ENCODE peak calls at places on chromosome 4, in ten cellular contexts. One of them, this sample, is unnamed.

GRCh38 chr4:10879411-10880110 is 195.0 kb upstream of the CLNK start:
- DNase-seq in neuronal stem cell: no peak
- DNase-seq in astrocyte of the spinal cord: peak; percentile 53
- DNase-seq in BJ: no peak
- DNase-seq in hepatocyte: peak; percentile 11
- DNase-seq in psoas muscle: no peak
- DNase-seq in Peyer's patch: peak; percentile 49
- DNase-seq in heart left ventricle: no peak
- DNase-seq in breast epithelium: no peak
- DNase-seq in prostate gland: no peak
- DNase-seq in this sample: no peak

GRCh38 chr4:74628808-74629616 is 165.3 kb downstream of the BTC start:
- DNase-seq in BJ: no peak
- DNase-seq in astrocyte of the spinal cord: no peak
- DNase-seq in hepatocyte: peak; percentile 51
- DNase-seq in heart left ventricle: no peak
- DNase-seq in prostate gland: no peak
- DNase-seq in psoas muscle: no peak
- DNase-seq in breast epithelium: no peak
- DNase-seq in neuronal stem cell: no peak
- DNase-seq in Peyer's patch: peak; percentile 52
- DNase-seq in this sample: no peak

GRCh38 chr4:165872443-165873297 is at the start of gene TLL1:
- DNase-seq in heart left ventricle: peak; percentile 28
- DNase-seq in BJ: no peak
- DNase-seq in astrocyte of the spinal cord: peak; percentile 38
- DNase-seq in neuronal stem cell: no peak
- DNase-seq in hepatocyte: peak; percentile 37
- DNase-seq in psoas muscle: no peak
- DNase-seq in Peyer's patch: peak; percentile 51
- DNase-seq in prostate gland: peak; percentile 5
- DNase-seq in breast epithelium: no peak
- DNase-seq in this sample: no peak

GRCh38 chr4:144564358-144564757 is 81.6 kb upstream of the HHIP start:
- DNase-seq in hepatocyte: no peak
- DNase-seq in BJ: no peak
- DNase-seq in Peyer's patch: no peak
- DNase-seq in heart left ventricle: no peak
- DNase-seq in neuronal stem cell: no peak
- DNase-seq in prostate gland: no peak
- DNase-seq in astrocyte of the spinal cord: no peak
- DNase-seq in psoas muscle: no peak
- DNase-seq in breast epithelium: no peak
- DNase-seq in this sample: no peak

GRCh38 chr4:133394971-133395627 is 246.0 kb downstream of the PCDH10 start:
- DNase-seq in breast epithelium: no peak
- DNase-seq in hepatocyte: no peak
- DNase-seq in BJ: no peak
- DNase-seq in neuronal stem cell: no peak
- DNase-seq in prostate gland: no peak
- DNase-seq in heart left ventricle: no peak
- DNase-seq in Peyer's patch: no peak
- DNase-seq in psoas muscle: no peak
- DNase-seq in astrocyte of the spinal cord: no peak
- DNase-seq in this sample: no peak

GRCh38 chr4:19651481-19651880 is 600.2 kb upstream of the SLIT2 start:
- DNase-seq in Peyer's patch: no peak
- DNase-seq in astrocyte of the spinal cord: no peak
- DNase-seq in BJ: no peak
- DNase-seq in heart left ventricle: no peak
- DNase-seq in hepatocyte: no peak
- DNase-seq in prostate gland: no peak
- DNase-seq in psoas muscle: no peak
- DNase-seq in breast epithelium: no peak
- DNase-seq in neuronal stem cell: no peak
- DNase-seq in this sample: no peak

GRCh38 chr4:128590773-128591172 is 218.7 kb upstream of the JADE1 start:
- DNase-seq in neuronal stem cell: no peak
- DNase-seq in astrocyte of the spinal cord: peak; percentile 36
- DNase-seq in psoas muscle: peak; percentile 78
- DNase-seq in Peyer's patch: no peak
- DNase-seq in heart left ventricle: peak; percentile 35
- DNase-seq in hepatocyte: no peak
- DNase-seq in breast epithelium: no peak
- DNase-seq in prostate gland: no peak
- DNase-seq in BJ: no peak
- DNase-seq in this sample: no peak

GRCh38 chr4:164931551-164932324 is 45.7 kb downstream of the TRIM61 start:
- DNase-seq in heart left ventricle: no peak
- DNase-seq in hepatocyte: no peak
- DNase-seq in BJ: no peak
- DNase-seq in Peyer's patch: no peak
- DNase-seq in prostate gland: no peak
- DNase-seq in neuronal stem cell: no peak
- DNase-seq in breast epithelium: no peak
- DNase-seq in psoas muscle: no peak
- DNase-seq in astrocyte of the spinal cord: no peak
- DNase-seq in this sample: no peak

GRCh38 chr4:181291615-181292014 is 951.6 kb upstream of the TENM3 start:
- DNase-seq in hepatocyte: no peak
- DNase-seq in heart left ventricle: no peak
- DNase-seq in breast epithelium: no peak
- DNase-seq in neuronal stem cell: no peak
- DNase-seq in Peyer's patch: no peak
- DNase-seq in psoas muscle: no peak
- DNase-seq in BJ: no peak
- DNase-seq in astrocyte of the spinal cord: no peak
- DNase-seq in prostate gland: no peak
- DNase-seq in this sample: no peak
- H3K4me3 ChIP-seq in hepatocyte: no peak overlapping the region
- H3K4me3 ChIP-seq in heart left ventricle: no peak overlapping the region
- H3K4me3 ChIP-seq in breast epithelium: no peak overlapping the region
- H3K4me3 ChIP-seq in neuronal stem cell: no peak overlapping the region
- H3K4me3 ChIP-seq in Peyer's patch: no peak overlapping the region
- H3K4me3 ChIP-seq in psoas muscle: no peak overlapping the region
- H3K4me3 ChIP-seq in BJ: no peak overlapping the region
- H3K4me3 ChIP-seq in astrocyte of the spinal cord: no peak overlapping the region
- H3K4me3 ChIP-seq in prostate gland: no peak overlapping the region
- H3K4me3 ChIP-seq in this sample: no peak overlapping the region

GRCh38 chr4:169436734-169437133 is 166.0 kb upstream of the SH3RF1 start:
- DNase-seq in heart left ventricle: no peak
- DNase-seq in astrocyte of the spinal cord: no peak
- DNase-seq in BJ: no peak
- DNase-seq in psoas muscle: no peak
- DNase-seq in breast epithelium: no peak
- DNase-seq in neuronal stem cell: no peak
- DNase-seq in prostate gland: no peak
- DNase-seq in Peyer's patch: no peak
- DNase-seq in hepatocyte: no peak
- DNase-seq in this sample: no peak

GRCh38 chr4:169439244-169439643 is 168.5 kb upstream of the SH3RF1 start:
- DNase-seq in psoas muscle: no peak
- DNase-seq in neuronal stem cell: no peak
- DNase-seq in hepatocyte: no peak
- DNase-seq in heart left ventricle: no peak
- DNase-seq in Peyer's patch: no peak
- DNase-seq in BJ: no peak
- DNase-seq in prostate gland: no peak
- DNase-seq in breast epithelium: no peak
- DNase-seq in astrocyte of the spinal cord: peak; percentile 64
- DNase-seq in this sample: no peak

GRCh38 chr4:169440446-169440845 is 169.7 kb upstream of the SH3RF1 start:
- DNase-seq in psoas muscle: no peak
- DNase-seq in prostate gland: no peak
- DNase-seq in astrocyte of the spinal cord: peak; percentile 75
- DNase-seq in neuronal stem cell: no peak
- DNase-seq in breast epithelium: no peak
- DNase-seq in BJ: no peak
- DNase-seq in heart left ventricle: peak; percentile 28
- DNase-seq in Peyer's patch: no peak
- DNase-seq in hepatocyte: no peak
- DNase-seq in this sample: no peak

GRCh38 chr4:169438057-169438480 is 167.3 kb upstream of the SH3RF1 start:
- DNase-seq in breast epithelium: no peak
- DNase-seq in heart left ventricle: no peak
- DNase-seq in Peyer's patch: no peak
- DNase-seq in psoas muscle: no peak
- DNase-seq in astrocyte of the spinal cord: no peak
- DNase-seq in hepatocyte: peak; percentile 20
- DNase-seq in prostate gland: no peak
- DNase-seq in BJ: no peak
- DNase-seq in neuronal stem cell: no peak
- DNase-seq in this sample: peak; percentile 39

DNA sequence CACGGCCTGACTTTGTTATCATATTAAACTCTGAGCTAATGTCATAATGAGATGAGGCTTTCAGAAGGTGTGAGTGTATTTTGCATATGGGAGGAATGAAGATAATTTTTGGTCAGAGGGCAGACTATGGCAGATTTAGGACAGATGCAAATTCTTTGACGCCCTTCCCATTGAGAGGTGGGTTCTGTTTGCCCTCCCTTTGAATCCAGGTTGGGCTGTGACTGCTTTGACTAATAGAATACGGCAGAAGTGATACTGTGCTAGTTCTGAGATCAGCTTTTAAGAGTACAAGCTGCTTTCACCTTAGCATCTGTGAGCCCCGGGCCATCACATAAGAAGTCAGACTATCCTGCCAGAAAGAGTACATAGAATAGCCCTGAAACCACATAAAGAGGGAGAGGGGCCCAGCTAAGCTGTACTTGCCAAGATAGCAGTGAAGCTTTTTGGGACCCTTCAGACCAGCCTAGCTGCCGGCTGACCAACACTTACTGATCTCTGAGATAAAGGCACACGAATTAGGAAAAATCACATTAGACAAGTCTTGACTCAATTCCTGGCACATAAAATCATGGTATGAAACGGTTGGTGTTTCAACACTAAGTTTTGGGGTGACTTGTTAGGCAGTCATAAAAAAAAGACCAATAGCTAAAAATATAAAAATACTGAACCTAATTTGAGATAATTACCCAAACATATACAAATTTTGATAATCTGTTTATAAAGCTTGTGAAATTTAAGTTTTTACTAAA is 166.7 kb upstream of the SH3RF1 start:
- DNase-seq in neuronal stem cell: no peak
- DNase-seq in Peyer's patch: no peak
- DNase-seq in heart left ventricle: no peak
- DNase-seq in psoas muscle: no peak
- DNase-seq in hepatocyte: no peak
- DNase-seq in astrocyte of the spinal cord: no peak
- DNase-seq in breast epithelium: no peak
- DNase-seq in prostate gland: no peak
- DNase-seq in BJ: no peak
- DNase-seq in this sample: peak; percentile 70
- H3K4me3 ChIP-seq in neuronal stem cell: no peak overlapping the region
- H3K4me3 ChIP-seq in Peyer's patch: no peak overlapping the region
- H3K4me3 ChIP-seq in heart left ventricle: no peak overlapping the region
- H3K4me3 ChIP-seq in psoas muscle: no peak overlapping the region
- H3K4me3 ChIP-seq in hepatocyte: no peak overlapping the region
- H3K4me3 ChIP-seq in astrocyte of the spinal cord: no peak overlapping the region
- H3K4me3 ChIP-seq in breast epithelium: no peak overlapping the region
- H3K4me3 ChIP-seq in prostate gland: no peak overlapping the region
- H3K4me3 ChIP-seq in BJ: no peak overlapping the region
- H3K4me3 ChIP-seq in this sample: peak overlapping the region; percentile 31

GRCh38 chr4:122921971-122922876 is at the start of gene NUDT6:
- DNase-seq in breast epithelium: peak; percentile 54
- DNase-seq in psoas muscle: peak; percentile 75
- DNase-seq in prostate gland: peak; percentile 31
- DNase-seq in hepatocyte: peak; percentile 63
- DNase-seq in neuronal stem cell: peak; percentile 60
- DNase-seq in astrocyte of the spinal cord: peak; percentile 73
- DNase-seq in Peyer's patch: peak; percentile 71
- DNase-seq in heart left ventricle: peak; percentile 70
- DNase-seq in BJ: no peak
- DNase-seq in this sample: peak; percentile 83

GRCh38 chr4:122920473-122920872 is 1.9 kb downstream of the NUDT6 start:
- DNase-seq in breast epithelium: no peak
- DNase-seq in Peyer's patch: no peak
- DNase-seq in neuronal stem cell: no peak
- DNase-seq in BJ: no peak
- DNase-seq in psoas muscle: no peak
- DNase-seq in hepatocyte: no peak
- DNase-seq in astrocyte of the spinal cord: no peak
- DNase-seq in heart left ventricle: no peak
- DNase-seq in prostate gland: no peak
- DNase-seq in this sample: no peak

GRCh38 chr4:122922877-122923511 is 597 bp upstream of the NUDT6 start:
- DNase-seq in heart left ventricle: peak; percentile 83
- DNase-seq in breast epithelium: peak; percentile 74
- DNase-seq in BJ: no peak
- DNase-seq in prostate gland: peak; percentile 75
- DNase-seq in hepatocyte: peak; percentile 90
- DNase-seq in psoas muscle: peak; percentile 89
- DNase-seq in neuronal stem cell: peak; percentile 83
- DNase-seq in Peyer's patch: peak; percentile 94
- DNase-seq in astrocyte of the spinal cord: peak; percentile 88
- DNase-seq in this sample: peak; percentile 85

GRCh38 chr4:122917731-122918130 is 4.7 kb downstream of the NUDT6 start:
- DNase-seq in hepatocyte: no peak
- DNase-seq in astrocyte of the spinal cord: peak; percentile 45
- DNase-seq in psoas muscle: no peak
- DNase-seq in BJ: no peak
- DNase-seq in heart left ventricle: no peak
- DNase-seq in Peyer's patch: no peak
- DNase-seq in breast epithelium: no peak
- DNase-seq in prostate gland: no peak
- DNase-seq in neuronal stem cell: no peak
- DNase-seq in this sample: no peak

DNA sequence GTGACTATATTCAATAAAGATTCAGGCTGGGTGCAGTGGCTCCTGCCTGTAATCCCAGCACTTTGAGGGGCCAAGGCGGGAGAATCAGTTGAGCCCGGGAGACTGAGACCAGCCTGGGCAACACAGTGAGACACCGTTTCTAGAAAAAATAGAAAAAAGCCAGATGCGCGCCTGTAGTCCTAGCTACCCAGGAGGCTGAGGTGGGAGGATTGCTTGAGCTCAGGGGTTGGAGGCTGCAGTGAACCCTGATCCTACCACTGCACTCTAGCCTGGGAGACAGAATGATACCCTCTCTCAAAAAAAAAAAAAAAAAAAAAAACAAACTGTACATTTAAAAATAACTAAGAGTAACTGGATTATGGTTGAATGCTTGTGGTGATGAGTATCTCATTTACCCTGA is 1.1 kb downstream of the NUDT6 start:
- DNase-seq in psoas muscle: no peak
- DNase-seq in Peyer's patch: no peak
- DNase-seq in prostate gland: no peak
- DNase-seq in astrocyte of the spinal cord: no peak
- DNase-seq in heart left ventricle: no peak
- DNase-seq in hepatocyte: no peak
- DNase-seq in BJ: no peak
- DNase-seq in neuronal stem cell: no peak
- DNase-seq in breast epithelium: no peak
- DNase-seq in this sample: no peak
- H3K4me3 ChIP-seq in psoas muscle: peak overlapping the region; percentile 84
- H3K4me3 ChIP-seq in Peyer's patch: no peak overlapping the region
- H3K4me3 ChIP-seq in prostate gland: no peak overlapping the region
- H3K4me3 ChIP-seq in astrocyte of the spinal cord: peak overlapping the region; percentile 95
- H3K4me3 ChIP-seq in heart left ventricle: no peak overlapping the region
- H3K4me3 ChIP-seq in hepatocyte: peak overlapping the region; percentile 95
- H3K4me3 ChIP-seq in BJ: peak overlapping the region; percentile 76
- H3K4me3 ChIP-seq in neuronal stem cell: no peak overlapping the region
- H3K4me3 ChIP-seq in breast epithelium: peak overlapping the region; percentile 84
- H3K4me3 ChIP-seq in this sample: no peak overlapping the region

DNA sequence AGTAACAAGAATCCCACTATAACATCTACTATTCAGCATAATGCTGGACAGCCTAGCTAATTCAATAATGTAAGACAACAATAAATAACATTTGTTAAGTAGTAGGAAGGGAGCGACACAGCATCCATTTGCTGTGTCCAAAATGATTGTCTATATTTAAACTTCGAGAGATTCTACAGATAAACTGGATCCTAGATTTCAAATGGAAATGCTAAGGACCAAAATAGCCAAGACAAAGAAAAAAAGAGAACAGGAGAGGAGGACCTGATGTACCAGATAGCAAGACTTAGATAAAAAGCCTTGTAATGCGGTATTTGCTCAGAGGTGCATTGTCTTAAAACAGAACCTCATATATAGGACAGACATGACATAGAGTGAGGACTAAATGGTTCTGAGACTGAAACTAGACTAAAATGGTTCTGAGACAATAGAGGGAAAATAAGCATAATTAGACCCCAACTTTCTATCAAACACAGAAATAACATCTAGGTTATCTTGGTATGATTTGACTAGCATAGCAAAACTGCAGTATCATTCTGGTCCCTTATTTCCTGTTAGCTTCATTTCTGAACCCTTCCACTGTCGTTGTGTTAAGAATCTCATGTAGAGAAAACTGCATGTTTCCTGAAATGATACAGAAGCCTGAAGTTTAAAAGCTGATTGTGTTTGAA is 3.8 kb downstream of the HPGDS start:
- DNase-seq in neuronal stem cell: no peak
- DNase-seq in Peyer's patch: no peak
- DNase-seq in heart left ventricle: no peak
- DNase-seq in prostate gland: no peak
- DNase-seq in psoas muscle: no peak
- DNase-seq in astrocyte of the spinal cord: no peak
- DNase-seq in breast epithelium: no peak
- DNase-seq in hepatocyte: no peak
- DNase-seq in BJ: no peak
- DNase-seq in this sample: peak; percentile 69
- H3K4me3 ChIP-seq in neuronal stem cell: no peak overlapping the region
- H3K4me3 ChIP-seq in Peyer's patch: no peak overlapping the region
- H3K4me3 ChIP-seq in heart left ventricle: no peak overlapping the region
- H3K4me3 ChIP-seq in prostate gland: no peak overlapping the region
- H3K4me3 ChIP-seq in psoas muscle: no peak overlapping the region
- H3K4me3 ChIP-seq in astrocyte of the spinal cord: no peak overlapping the region
- H3K4me3 ChIP-seq in breast epithelium: no peak overlapping the region
- H3K4me3 ChIP-seq in hepatocyte: no peak overlapping the region
- H3K4me3 ChIP-seq in BJ: no peak overlapping the region
- H3K4me3 ChIP-seq in this sample: no peak overlapping the region